ENCODE peak calls at places on chromosomes 6 and 20, in six cellular contexts. Q is activated CD4-positive, alpha-beta T cell treated with anti-CD3 and anti-CD28 coated beads for 24 hours; L is T-helper 2 cell; B is substantia nigra; S is T-helper 17 cell; U is neural crest cell. W is an unnamed sample.

GRCh38 chr20:22572023-22572422 is 12.3 kb downstream of the FOXA2 start:
- DNase-seq in B (no peak), L (no peak), Q (no peak), U (no peak), S (no peak), W (no peak)

GRCh38 chr6:32183030-32183429 is 1.0 kb downstream of the AGER start:
- DNase-seq in B (no peak), L (no peak), S (no peak), U (no peak), Q (no peak), W (no peak)

GRCh38 chr6:124753562-124753961 is 208.7 kb upstream of the RNF217 start:
- DNase-seq in Q (no peak), B (no peak), L (no peak), U (no peak), S (no peak), W (no peak)

GRCh38 chr20:63594043-63594561 is 20.1 kb upstream of the HELZ2 start:
- DNase-seq in B (no peak), L (no peak), U (no peak), Q (no peak), S (no peak), W (no peak)

GRCh38 chr6:47715782-47716181 is 17.4 kb downstream of the ADGRF4 start:
- DNase-seq in U (no peak), L (no peak), B (no peak), S (no peak), Q (no peak), W (no peak)

GRCh38 chr6:98976674-98977365 is 29.1 kb upstream of the FBXL4 start:
- DNase-seq in L (no peak), B (no peak), S (no peak), U (no peak), Q (no peak), W (no peak)

GRCh38 chr6:107110200-107110599 is 5.1 kb downstream of the BEND3 start:
- DNase-seq in L (no peak), Q (no peak), S (no peak), U (no peak), B (no peak), W (no peak)

GRCh38 chr20:22575087-22575721 is 9.2 kb downstream of the FOXA2 start:
- DNase-seq in L (no peak), S (no peak), B (no peak), Q (no peak), U (no peak), W (no peak)

GRCh38 chr6:166560222-166560621 is 26.3 kb downstream of the RAMACL start:
- DNase-seq in B (no peak), S (no peak), U (no peak), L (no peak), Q (no peak), W (no peak)

GRCh38 chr6:137493218-137494038 is 766 bp downstream of the OLIG3 start:
- DNase-seq in L (no peak), Q (no peak), B (no peak), U (no peak), S (no peak), W (no peak)

GRCh38 chr6:150301871-150302800 is 66.7 kb upstream of the IYD start:
- DNase-seq in S (no peak), Q (no peak), U (no peak), L (no peak), B (no peak), W (no peak)

GRCh38 chr6:122042851-122043250 is 356.6 kb upstream of the HSF2 start:
- DNase-seq in L (no peak), U (no peak), B (no peak), S (no peak), Q (no peak), W (no peak)

GRCh38 chr6:169851641-169852503 is 100.5 kb downstream of the ERMARD start:
- DNase-seq in S (no peak), U (no peak), L (no peak), B (no peak), Q (no peak), W (no peak)

GRCh38 chr6:100453701-100454521 is 10.8 kb downstream of the SIM1 start:
- DNase-seq in Q (no peak), U (no peak), B (no peak), S (no peak), L (no peak), W (no peak)

GRCh38 chr6:167226791-167227190 is 64.3 kb upstream of the UNC93A start:
- DNase-seq in L (no peak), U (no peak), Q (no peak), B (no peak), S (no peak), W (no peak)

GRCh38 chr6:125974214-125974866 is 12.0 kb upstream of the TRMT11 start:
- DNase-seq in B (no peak), Q (no peak), L (no peak), S (no peak), U (no peak), W (no peak)

GRCh38 chr6:16841241-16841640 is 80.0 kb upstream of the ATXN1 start:
- DNase-seq in Q (no peak), B (no peak), U (no peak), S (no peak), L (no peak), W (no peak)

GRCh38 chr6:87832025-87832825 is 130.2 kb upstream of the AKIRIN2 start:
- DNase-seq in U (no peak), S (no peak), Q (no peak), B (no peak), L (no peak), W (peak)

GRCh38 chr6:16049178-16049577 is 79.7 kb upstream of the MYLIP start:
- DNase-seq in S (no peak), B (no peak), U (no peak), L (no peak), Q (no peak), W (no peak)

GRCh38 chr6:1841131-1841530 is 231.4 kb downstream of the FOXC1 start:
- DNase-seq in U (no peak), B (no peak), Q (no peak), S (no peak), L (no peak), W (no peak)

GRCh38 chr6:38522322-38522721 is 117.4 kb downstream of the BTBD9 start:
- DNase-seq in Q (no peak), S (no peak), B (no peak), U (no peak), L (no peak), W (no peak)

GRCh38 chr6:134187154-134187553 is 130.8 kb downstream of the SGK1 start:
- DNase-seq in U (no peak), S (no peak), B (no peak), L (no peak), Q (no peak), W (no peak)

GRCh38 chr20:854601-855000 is 21.1 kb downstream of the FAM110A start:
- DNase-seq in Q (no peak), S (no peak), B (no peak), L (no peak), U (no peak), W (no peak)

GRCh38 chr20:59403261-59403961 is 103.0 kb downstream of the EDN3 start:
- DNase-seq in Q (peak), B (peak), S (peak), U (peak), L (peak), W (peak)

GRCh38 chr6:137763861-137764260 is 103.2 kb upstream of the TNFAIP3 start:
- DNase-seq in U (no peak), B (no peak), L (no peak), S (no peak), Q (no peak), W (no peak)

GRCh38 chr6:131787079-131787478 is 20.7 kb upstream of the ENPP1 start:
- DNase-seq in L (no peak), U (no peak), Q (no peak), B (no peak), S (no peak), W (no peak)

GRCh38 chr6:161233986-161234620 is 39.8 kb downstream of the AGPAT4 start:
- DNase-seq in S (no peak), L (no peak), B (peak), Q (no peak), U (no peak), W (no peak)

GRCh38 chr6:56459030-56459805 is 183.5 kb downstream of the DST start:
- DNase-seq in S (no peak), Q (no peak), U (no peak), L (no peak), B (no peak), W (no peak)

GRCh38 chr6:116974526-116974925 is 97.5 kb downstream of the RFX6 start:
- DNase-seq in L (no peak), S (no peak), Q (no peak), U (no peak), B (no peak), W (no peak)

GRCh38 chr20:58480455-58481356 is 34.5 kb downstream of the APCDD1L start:
- DNase-seq in U (no peak), L (no peak), B (no peak), Q (no peak), S (no peak), W (no peak)

GRCh38 chr6:94130458-94130857 is 711.1 kb upstream of the EPHA7 start:
- DNase-seq in U (no peak), B (no peak), Q (no peak), S (no peak), L (no peak), W (no peak)

GRCh38 chr6:24910331-24910849 is 25.4 kb downstream of the RIPOR2 start:
- DNase-seq in B (no peak), U (no peak), S (peak), Q (no peak), L (no peak), W (no peak)

GRCh38 chr6:149852180-149852579 is 12.0 kb downstream of the LRP11 start:
- DNase-seq in S (no peak), L (no peak), B (no peak), U (no peak), Q (no peak), W (no peak)

GRCh38 chr6:95648636-95649035 is 71.3 kb downstream of the MANEA start:
- DNase-seq in Q (no peak), L (no peak), S (no peak), B (no peak), U (no peak), W (no peak)

GRCh38 chr20:50587291-50587961 is 77.2 kb downstream of the PTPN1 start:
- DNase-seq in S (no peak), Q (no peak), L (no peak), U (no peak), B (no peak), W (no peak)

GRCh38 chr6:14441371-14441781 is 323.8 kb downstream of the CD83 start:
- DNase-seq in U (no peak), L (no peak), Q (no peak), B (peak), S (no peak), W (no peak)

GRCh38 chr6:170116643-170117042 is 174.2 kb downstream of the DLL1 start:
- DNase-seq in S (no peak), B (no peak), U (no peak), L (no peak), Q (no peak), W (no peak)

GRCh38 chr6:88877893-88878292 is 85.5 kb downstream of the RNGTT start:
- DNase-seq in U (no peak), B (no peak), Q (no peak), S (no peak), L (no peak), W (no peak)

GRCh38 chr6:142361765-142362540 is 60.1 kb downstream of the ADGRG6 start:
- DNase-seq in Q (no peak), B (no peak), S (no peak), U (no peak), L (no peak), W (no peak)